ENCODE peak calls at places on chromosome 9, in five cellular contexts. C, S, F, X and P are unnamed samples.

GRCh38 chr9:119074017-119074416 is 295.2 kb downstream of the BRINP1 start:
- DNase-seq in S (no peak), C (no peak), X (no peak), F (no peak), P (no peak)

GRCh38 chr9:101307041-101307440 is 77.8 kb downstream of the BAAT start:
- DNase-seq in X (no peak), C (no peak), S (no peak), F (no peak), P (no peak)

GRCh38 chr9:93301911-93302525 is 118.1 kb downstream of the WNK2 start:
- DNase-seq in S (no peak), F (peak; percentile 17), C (peak; percentile 48), X (no peak), P (peak; percentile 65)

GRCh38 chr9:137866226-137867141 is 11.1 kb upstream of the CACNA1B start:
- DNase-seq in S (no peak), C (peak; percentile 53), X (no peak), F (no peak), P (no peak)

GRCh38 chr9:114968710-114969109 is 38.3 kb upstream of the TNFSF8 start:
- DNase-seq in X (no peak), F (no peak), C (no peak), S (no peak), P (no peak)

GRCh38 chr9:16594787-16595186 is 275.7 kb downstream of the BNC2 start:
- DNase-seq in X (no peak), C (no peak), F (no peak), S (no peak), P (no peak)

GRCh38 chr9:34993502-34994428 is 4.2 kb downstream of the DNAJB5 start:
- DNase-seq in X (peak; percentile 35), S (no peak), F (peak; percentile 35), C (peak; percentile 74), P (no peak)

GRCh38 chr9:126809068-126809467 is 4.2 kb downstream of the ZBTB43 start:
- DNase-seq in C (no peak), X (no peak), S (no peak), F (no peak), P (no peak)

GRCh38 chr9:73348485-73348884 is 196.8 kb downstream of the ANXA1 start:
- DNase-seq in S (no peak), X (no peak), F (no peak), C (no peak), P (no peak)

GRCh38 chr9:85248514-85249312 is 493.0 kb downstream of the AGTPBP1 start:
- DNase-seq in F (no peak), X (no peak), S (no peak), C (no peak), P (no peak)

GRCh38 chr9:121463026-121463827 is 36.4 kb downstream of the GGTA1 start:
- DNase-seq in X (peak; percentile 35), C (peak; percentile 62), F (peak; percentile 43), S (no peak), P (no peak)

GRCh38 chr9:86036555-86036954 is 62.8 kb downstream of the GOLM1 start:
- DNase-seq in C (no peak), X (no peak), S (no peak), F (no peak), P (no peak)

GRCh38 chr9:114754574-114754973 is 51.3 kb downstream of the TNFSF15 start:
- DNase-seq in X (no peak), C (no peak), S (no peak), F (no peak), P (no peak)

GRCh38 chr9:117625154-117625553 is 79.0 kb upstream of the TLR4 start:
- DNase-seq in X (no peak), S (no peak), F (no peak), C (no peak), P (no peak)

GRCh38 chr9:38274746-38275250 is 117.7 kb upstream of the ALDH1B1 start:
- DNase-seq in C (no peak), X (no peak), F (no peak), S (peak; percentile 42), P (no peak)

GRCh38 chr9:71847892-71848291 is 63.1 kb downstream of the ABHD17B start:
- DNase-seq in C (no peak), X (no peak), S (no peak), F (no peak), P (no peak)

GRCh38 chr9:38432922-38433510 is 8.8 kb upstream of the IGFBPL1 start:
- DNase-seq in C (peak; percentile 47), S (peak; percentile 44), X (no peak), F (peak; percentile 13), P (no peak)

GRCh38 chr9:94785211-94786169 is 59.0 kb downstream of the AOPEP start:
- DNase-seq in C (no peak), X (no peak), F (no peak), S (no peak), P (no peak)

DNA sequence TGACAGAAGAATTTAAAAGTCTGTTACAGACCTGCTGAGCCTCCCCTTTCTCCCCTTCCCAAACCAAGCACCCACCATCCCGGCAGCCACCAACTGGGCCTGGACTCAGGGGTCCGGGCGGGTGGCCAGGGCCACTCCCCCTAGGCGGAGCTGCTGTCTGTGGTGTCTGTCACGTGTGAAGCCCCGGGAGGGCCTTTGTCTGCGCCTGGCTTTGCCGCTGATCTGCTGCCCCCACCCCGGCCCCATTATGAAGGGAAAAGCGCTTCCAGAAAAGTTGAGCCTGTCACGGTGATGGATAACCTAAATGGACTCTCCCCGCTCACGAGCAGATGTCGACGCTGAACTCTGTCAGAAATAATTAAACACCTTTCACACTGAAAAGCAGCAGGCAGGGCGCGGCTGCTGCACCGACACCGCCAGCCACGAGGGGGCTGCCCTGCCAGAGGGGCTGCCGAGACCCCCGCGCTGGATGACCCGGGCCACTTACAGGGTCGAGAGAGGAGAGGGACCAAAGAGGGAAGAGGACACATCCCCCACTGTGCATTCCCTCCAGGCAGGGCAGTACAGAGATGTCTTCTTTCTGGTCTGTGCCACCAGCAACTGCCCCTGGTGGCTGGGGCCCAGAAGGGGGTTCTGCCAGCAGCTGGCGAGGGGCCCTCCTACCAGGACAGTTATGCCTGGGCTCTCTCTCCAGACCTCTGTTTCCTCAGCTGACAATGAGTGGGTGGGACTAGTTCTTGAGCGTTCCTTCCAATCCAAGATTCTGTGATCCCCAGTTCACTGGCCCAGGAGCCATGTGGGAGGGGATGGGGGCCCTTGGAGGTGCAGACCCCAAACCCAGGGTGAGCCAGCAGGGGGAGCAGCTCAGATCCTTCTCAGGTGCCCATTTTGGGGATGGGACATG is 36.0 kb upstream of the BARHL1 start:
- DNase-seq in S (no peak), X (no peak), F (no peak), C (peak; percentile 96), P (no peak)
- TF ChIP-seq CTCF in S (peak; percentile 49), X (peak; percentile 13), F (no peak), C (peak; percentile 51), P (peak; percentile 83)

GRCh38 chr9:5263568-5264218 is 32.5 kb downstream of the INSL4 start:
- DNase-seq in X (no peak), S (no peak), C (no peak), F (no peak), P (no peak)
- TF ChIP-seq CTCF in X (no peak), S (peak; percentile 29), C (no peak), F (no peak), P (peak; percentile 15)

GRCh38 chr9:81631213-81631745 is 58.1 kb downstream of the TLE1 start:
- DNase-seq in C (no peak), F (no peak), X (no peak), S (no peak), P (no peak)
- TF ChIP-seq CTCF in C (no peak), F (no peak), X (no peak), S (no peak), P (no peak)

GRCh38 chr9:135669616-135670285 is 6.6 kb downstream of the LCN9 start:
- DNase-seq in C (peak; percentile 10), F (no peak), S (no peak), X (no peak), P (no peak)

GRCh38 chr9:135674977-135675376 is 11.9 kb downstream of the LCN9 start:
- DNase-seq in F (no peak), C (no peak), S (no peak), X (no peak), P (no peak)

GRCh38 chr9:135670721-135671590 is 7.8 kb downstream of the LCN9 start:
- DNase-seq in F (no peak), X (no peak), S (no peak), C (peak; percentile 16), P (no peak)

GRCh38 chr9:135673941-135674340 is 10.8 kb downstream of the LCN9 start:
- DNase-seq in S (no peak), X (no peak), F (no peak), C (no peak), P (no peak)

DNA sequence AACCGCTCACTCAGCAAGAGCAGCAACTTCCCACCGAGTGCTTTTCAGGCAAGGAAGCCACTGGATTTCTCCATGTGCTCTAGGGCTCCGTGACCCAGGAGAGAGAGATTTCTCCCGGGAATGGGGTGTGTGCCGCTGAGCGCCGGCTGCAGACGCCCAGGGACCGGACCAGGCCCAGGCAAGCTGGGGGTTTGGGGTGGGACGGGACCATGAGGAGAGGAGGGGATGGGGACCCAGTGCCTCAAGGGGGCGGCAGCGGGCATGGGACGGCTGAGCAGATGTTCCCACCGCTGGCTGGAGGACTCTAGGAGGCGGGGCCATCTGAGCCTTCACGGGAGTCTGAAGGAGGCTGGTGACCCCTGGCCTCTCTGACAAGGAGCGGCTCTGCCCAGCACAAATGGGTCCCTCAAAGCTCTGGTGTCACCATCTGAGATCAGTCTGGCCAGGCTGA is 8.5 kb downstream of the LCN9 start:
- DNase-seq in F (no peak), C (peak; percentile 72), X (no peak), S (no peak), P (no peak)
- TF ChIP-seq CTCF in F (no peak), C (no peak), X (no peak), S (no peak), P (no peak)

GRCh38 chr9:134881313-134881670 is 682 bp downstream of the FCN2 start:
- DNase-seq in X (no peak), C (no peak), F (no peak), S (no peak), P (no peak)
- TF ChIP-seq CTCF in X (no peak), C (no peak), F (no peak), S (no peak), P (no peak)

GRCh38 chr9:33044677-33045282 is 19.7 kb downstream of the DNAJA1 start:
- DNase-seq in S (no peak), X (no peak), F (peak; percentile 67), C (peak; percentile 64), P (no peak)
- TF ChIP-seq CTCF in S (peak; percentile 43), X (no peak), F (no peak), C (peak; percentile 28), P (no peak)